ENCODE peak calls at places on chromosomes 13 and 19, in four cellular contexts. X is stimulated activated CD8-positive, alpha-beta memory T cell treated with anti-CD3 and anti-CD28 coated beads, Interleukin-4, amount 100 ng/mL, for 48 hours; M is NCI-H460; O is RWPE2. V is an unnamed sample.

GRCh38 chr19:7869910-7870511 is 4.2 kb downstream of the PRR36 start:
- DNase-seq in X (peak; percentile 75), M (peak; percentile 77), O (peak; percentile 87), V (peak; percentile 79)

GRCh38 chr19:4713384-4713951 is 10.2 kb downstream of the DPP9 start:
- DNase-seq in X (no peak), M (peak; percentile 86), O (peak; percentile 98), V (peak; percentile 94)

GRCh38 chr19:3642987-3643386 is 16.4 kb upstream of the CACTIN start:
- DNase-seq in X (peak; percentile 62), M (no peak), O (no peak), V (peak; percentile 67)

GRCh38 chr19:58558623-58559274 is 338 bp upstream of the UBE2M start:
- DNase-seq in X (peak; percentile 99), M (peak; percentile 95), O (peak; percentile 98), V (peak; percentile 98)

GRCh38 chr19:16587031-16588023 is 15.1 kb upstream of the SLC35E1 start:
- DNase-seq in X (peak; percentile 65), M (no peak), O (no peak), V (no peak)

GRCh38 chr19:53945441-53945840 is 17.3 kb upstream of the CACNG8 start:
- DNase-seq in X (no peak), M (peak; percentile 72), O (no peak), V (peak; percentile 24)

GRCh38 chr13:91133941-91134772 is 213.3 kb upstream of the MIR17HG start:
- DNase-seq in X (peak; percentile 27), M (peak; percentile 64), O (no peak), V (peak; percentile 45)

GRCh38 chr13:24228852-24229458 is 68.4 kb downstream of the SPATA13 start:
- DNase-seq in X (no peak), M (peak; percentile 39), O (no peak), V (peak; percentile 57)

GRCh38 chr19:15331419-15332310 is 674 bp downstream of the BRD4 start:
- DNase-seq in X (peak; percentile 76), M (peak; percentile 26), O (no peak), V (no peak)

GRCh38 chr13:93847162-93847561 is 620.6 kb downstream of the GPC6 start:
- DNase-seq in X (no peak), M (peak; percentile 14), O (no peak), V (no peak)

GRCh38 chr13:49292742-49293498 is 45.2 kb downstream of the CDADC1 start:
- DNase-seq in X (peak; percentile 41), M (no peak), O (no peak), V (no peak)

GRCh38 chr19:41307954-41308449 is 2.0 kb upstream of the CCDC97 start:
- DNase-seq in X (no peak), M (no peak), O (no peak), V (no peak)

V was measured in HCT116.